ENCODE peak calls at places on chromosomes 3 and 15, in eight cellular contexts. M is NCI-H146; Y is naive B cell; I is Karpas-422; R is activated CD4-positive, alpha-beta T cell treated with anti-CD3 and anti-CD28 coated beads, Interleukin-2, amount 50 U/mL, for 1 hour; J is mucosa of gallbladder; G is midbrain; P is NCI-H774. B is an unnamed sample.

GRCh38 chr3:184448321-184449160 is 68.7 kb downstream of the CHRD start:
- DNase-seq in M (no peak), Y (no peak), I (no peak), R (no peak), J (peak), G (no peak), P (no peak), B (peak)

GRCh38 chr3:104907507-104907906 is 459.2 kb upstream of the ALCAM start:
- DNase-seq in M (no peak), Y (no peak), I (no peak), R (no peak), J (no peak), G (no peak), P (no peak), B (peak)

GRCh38 chr3:66456711-66457173 is 44.1 kb downstream of the LRIG1 start:
- DNase-seq in M (no peak), Y (no peak), I (no peak), R (no peak), J (no peak), G (peak), P (no peak), B (peak)

GRCh38 chr3:30457081-30457480 is 149.3 kb upstream of the TGFBR2 start:
- DNase-seq in M (no peak), Y (no peak), I (no peak), R (no peak), J (no peak), G (no peak), P (no peak), B (no peak)

GRCh38 chr3:49351521-49352011 is 6.6 kb downstream of the GPX1 start:
- DNase-seq in M (no peak), Y (no peak), I (peak), R (no peak), J (no peak), G (no peak), P (no peak), B (peak)

GRCh38 chr3:47035645-47036044 is 56.2 kb downstream of the NBEAL2 start:
- DNase-seq in M (no peak), Y (no peak), I (no peak), R (no peak), J (no peak), G (no peak), P (no peak), B (no peak)

GRCh38 chr3:30311781-30312180 is 294.6 kb upstream of the TGFBR2 start:
- DNase-seq in M (no peak), Y (no peak), I (no peak), R (no peak), J (no peak), G (no peak), P (no peak), B (no peak)

GRCh38 chr3:131807822-131808221 is 227.0 kb downstream of the CPNE4 start:
- DNase-seq in M (no peak), Y (no peak), I (no peak), R (no peak), J (no peak), G (no peak), P (no peak), B (no peak)

GRCh38 chr15:87871130-87871737 is 385.3 kb downstream of the NTRK3 start:
- DNase-seq in M (no peak), Y (no peak), I (no peak), R (no peak), J (no peak), G (no peak), P (no peak), B (no peak)